ENCODE peak calls at places on chromosomes 5 and 9, in nine cellular contexts. G is kidney; C is heart right ventricle; Y is tibial nerve; N is GM23248; Q is CD4-positive, CD25-positive, alpha-beta regulatory T cell; A is sigmoid colon; S is lower lobe of right lung; E is A549. W is an unnamed sample.

GRCh38 chr9:33143241-33143642 is 23.9 kb downstream of the B4GALT1 start:
- DNase-seq in Q (no peak), N (peak; percentile 88), A (peak; percentile 51), E (peak; percentile 29), Y (no peak), C (no peak), S (peak; percentile 61), G (no peak), W (no peak)

GRCh38 chr5:89253931-89254330 is 370.9 kb upstream of the MEF2C start:
- DNase-seq in G (no peak), Q (no peak), S (no peak), Y (no peak), N (peak; percentile 16), E (no peak), C (no peak), A (no peak), W (no peak)

GRCh38 chr5:116423091-116423490 is 151.5 kb downstream of the SEMA6A start:
- DNase-seq in C (no peak), S (no peak), A (no peak), E (no peak), N (no peak), Q (no peak), G (no peak), Y (no peak), W (no peak)

GRCh38 chr5:138466900-138467710 is 1.8 kb downstream of the EGR1 start:
- DNase-seq in C (no peak), A (no peak), Q (no peak), S (peak; percentile 51), Y (peak; percentile 12), E (peak; percentile 48), G (peak; percentile 80), N (peak; percentile 34), W (no peak)

GRCh38 chr9:90379771-90380170 is 262.9 kb downstream of the DIRAS2 start:
- DNase-seq in C (no peak), N (no peak), E (no peak), G (no peak), Y (no peak), S (no peak), A (no peak), Q (no peak), W (no peak)

GRCh38 chr9:89664896-89665329 is 60.1 kb downstream of the GADD45G start:
- DNase-seq in G (peak; percentile 94), S (peak; percentile 88), Y (no peak), N (no peak), A (no peak), C (no peak), E (no peak), Q (no peak), W (no peak)

GRCh38 chr5:126137771-126138474 is 285.3 kb upstream of the GRAMD2B start:
- DNase-seq in G (no peak), A (no peak), Y (no peak), Q (no peak), S (no peak), N (peak; percentile 53), C (no peak), E (no peak), W (peak; percentile 14)

GRCh38 chr5:73967347-73967746 is 341.4 kb downstream of the ARHGEF28 start:
- DNase-seq in A (no peak), E (no peak), N (no peak), Y (no peak), Q (no peak), S (no peak), G (no peak), C (no peak), W (no peak)

GRCh38 chr9:130010151-130010988 is 32.6 kb downstream of the FNBP1 start:
- DNase-seq in N (no peak), S (no peak), C (no peak), Y (no peak), G (no peak), E (no peak), Q (peak; percentile 55), A (no peak), W (no peak)

GRCh38 chr9:134807726-134808125 is 72.9 kb upstream of the FCN2 start:
- DNase-seq in N (peak; percentile 57), G (no peak), Y (no peak), C (peak; percentile 43), Q (no peak), E (peak; percentile 27), A (no peak), S (no peak), W (peak; percentile 61)

GRCh38 chr9:91844656-91845291 is 105.3 kb downstream of the ROR2 start:
- DNase-seq in E (no peak), Q (no peak), G (no peak), Y (no peak), N (no peak), S (no peak), C (no peak), A (no peak), W (no peak)

GRCh38 chr9:91843093-91843492 is 106.9 kb downstream of the ROR2 start:
- DNase-seq in C (no peak), N (no peak), Q (no peak), S (no peak), A (peak; percentile 37), Y (no peak), G (no peak), E (no peak), W (no peak)

GRCh38 chr9:91843623-91844111 is 106.4 kb downstream of the ROR2 start:
- DNase-seq in C (no peak), E (no peak), G (no peak), A (peak; percentile 82), Q (no peak), S (no peak), Y (no peak), N (peak; percentile 65), W (no peak)

GRCh38 chr9:91845839-91846238 is 104.2 kb downstream of the ROR2 start:
- DNase-seq in A (no peak), S (no peak), Y (no peak), C (no peak), N (peak; percentile 19), Q (no peak), E (no peak), G (no peak), W (no peak)

DNA sequence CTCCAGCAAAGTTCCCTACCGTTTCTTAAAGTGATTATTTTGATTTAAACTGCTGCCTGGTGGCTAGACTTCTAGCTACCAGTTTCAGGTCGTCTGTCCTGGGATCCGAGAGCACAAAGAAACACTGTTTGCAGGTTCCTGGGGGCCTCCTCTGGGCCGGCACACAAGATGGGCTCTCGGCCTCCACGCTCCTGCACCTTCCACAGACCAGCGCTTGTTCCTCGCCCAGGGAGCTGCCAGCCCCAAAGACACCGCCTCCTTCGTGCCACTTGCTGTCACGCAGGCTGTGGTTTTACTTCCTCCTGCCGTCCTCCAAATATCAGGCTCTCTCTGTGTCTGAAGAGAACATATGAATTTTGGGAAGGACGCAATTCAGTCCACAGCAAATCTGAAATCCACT is 105.9 kb downstream of the ROR2 start:
- DNase-seq in N (peak; percentile 56), Q (no peak), G (no peak), Y (no peak), C (no peak), E (no peak), S (peak; percentile 53), A (no peak), W (no peak)
- H3K27ac ChIP-seq in N (no peak overlapping the region), Q (no peak overlapping the region), G (no peak overlapping the region), Y (no peak overlapping the region), C (peak overlapping the region; percentile 37), E (no peak overlapping the region), S (no peak overlapping the region), A (peak overlapping the region; percentile 82), W (no peak overlapping the region)

DNA sequence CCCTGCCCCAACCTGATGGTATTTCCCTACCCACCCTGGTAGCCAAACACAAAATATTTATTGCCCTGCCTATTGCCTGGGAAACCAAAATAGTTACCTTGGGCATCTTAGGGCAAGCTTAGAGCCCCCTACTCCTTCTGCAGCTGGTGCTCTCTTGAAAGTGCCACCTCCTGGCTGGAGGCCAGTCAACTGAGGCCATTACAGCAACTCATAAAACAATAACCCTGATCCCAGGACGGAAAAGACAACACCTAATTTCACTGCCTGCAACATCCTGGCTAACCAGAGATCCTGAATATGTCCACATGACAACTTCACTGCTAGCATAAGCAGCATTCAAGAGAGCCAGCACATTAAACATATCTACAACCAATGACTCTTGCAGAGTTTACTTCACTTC is 38.7 kb downstream of the MTAP start:
- DNase-seq in C (no peak), Y (no peak), Q (no peak), S (no peak), G (no peak), E (no peak), A (no peak), N (no peak), W (no peak)
- H3K9me3 ChIP-seq in C (no peaks in the 10 kb centered on the region), Y (no peaks in the 10 kb centered on the region), Q (no peaks in the 10 kb centered on the region), S (peaks cover 4% of the 10 kb centered on the region), G (no peaks in the 10 kb centered on the region), E (no peaks in the 10 kb centered on the region), A (no peaks in the 10 kb centered on the region), N (no peaks in the 10 kb centered on the region), W (no peaks in the 10 kb centered on the region)

DNA sequence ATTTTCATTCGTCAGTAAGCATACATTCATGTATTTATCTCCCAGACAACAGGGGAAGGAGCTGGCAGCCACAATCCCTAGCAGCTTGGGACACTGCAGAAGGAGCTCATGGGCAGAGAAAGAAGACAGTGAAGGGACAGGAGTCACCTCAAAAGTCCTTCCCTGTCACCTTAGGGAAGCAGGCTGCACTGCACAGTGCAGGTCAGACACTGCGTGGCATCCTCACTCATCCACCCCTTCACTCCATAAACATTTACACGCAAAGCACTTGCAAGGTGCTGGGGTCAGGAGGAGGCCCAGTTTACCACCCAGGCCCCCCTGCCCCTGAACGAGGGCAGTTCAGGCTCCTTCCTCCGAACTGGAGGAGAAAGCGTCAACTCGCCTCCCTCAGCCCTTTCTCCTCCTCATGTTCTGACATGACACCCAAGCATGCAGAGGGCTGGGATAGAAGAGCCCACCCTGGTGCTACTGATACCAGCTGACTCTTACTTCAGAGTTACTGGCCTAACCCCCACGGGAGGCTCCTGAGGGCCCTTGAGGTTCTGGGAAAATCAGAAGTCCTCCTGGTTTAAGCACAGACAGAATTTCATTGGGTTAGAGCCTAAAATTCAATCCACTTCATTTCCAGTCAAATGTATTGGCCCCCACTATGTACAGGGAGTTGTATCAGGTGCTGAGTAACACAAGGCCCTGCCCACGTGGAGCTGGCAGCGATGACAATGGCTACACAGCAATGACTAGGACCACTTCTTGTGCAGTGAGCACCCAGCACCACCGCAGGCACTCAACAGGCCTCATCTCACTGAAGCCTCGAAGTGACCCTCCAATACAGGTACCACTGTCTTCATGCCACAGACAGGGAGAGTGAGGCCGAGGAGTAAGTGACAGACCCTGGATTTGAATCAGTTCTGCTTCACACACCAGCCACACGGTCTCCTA is 70.4 kb downstream of the RAPGEF1 start:
- DNase-seq in A (no peak), C (no peak), Q (no peak), N (no peak), S (no peak), G (no peak), E (no peak), Y (no peak), W (no peak)
- H3K27ac ChIP-seq in A (peak overlapping the region; percentile 86), C (peak overlapping the region; percentile 81), Q (peak overlapping the region; percentile 95), N (no peak overlapping the region), S (peak overlapping the region; percentile 81), G (peak overlapping the region; percentile 56), E (peak overlapping the region; percentile 44), Y (peak overlapping the region; percentile 78), W (no peak overlapping the region)

DNA sequence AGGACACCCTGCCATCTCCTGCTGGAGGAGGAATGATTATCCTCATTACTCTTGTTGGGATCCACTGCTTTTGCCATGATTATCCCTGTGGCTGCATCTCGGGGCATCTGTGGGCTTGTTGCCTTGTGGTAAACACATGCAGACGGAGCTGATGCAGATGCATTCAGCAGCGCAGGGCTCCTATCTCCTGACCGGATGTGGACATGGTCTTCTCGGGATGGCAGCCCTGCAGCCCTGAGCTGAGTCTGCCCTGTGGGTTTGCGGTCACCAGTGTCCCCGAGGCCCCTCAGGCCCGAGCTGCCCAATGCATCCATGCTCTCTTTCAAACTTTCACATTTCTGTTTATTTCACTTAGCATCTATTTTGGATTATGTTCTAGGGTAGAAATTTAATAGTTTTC is 250.4 kb upstream of the IRX1 start:
- DNase-seq in A (no peak), Q (no peak), N (no peak), C (no peak), S (no peak), G (no peak), E (no peak), Y (no peak), W (no peak)
- H3K9me3 ChIP-seq in A (no peaks in the 10 kb centered on the region), Q (no peaks in the 10 kb centered on the region), N (no peaks in the 10 kb centered on the region), C (no peaks in the 10 kb centered on the region), S (no peaks in the 10 kb centered on the region), G (no peaks in the 10 kb centered on the region), E (no peaks in the 10 kb centered on the region), Y (no peaks in the 10 kb centered on the region), W (peaks cover 33% of the 10 kb centered on the region)

W was measured in SJSA1.